ENCODE peak calls at places on chromosomes 6 and 20, in four cellular contexts. W, F, N and E are unnamed samples. For H3K27me3, the result is how much of the 10 kb centered on the place peaks cover.

GRCh38 chr20:39110819-39111136 is 148.6 kb downstream of the DHX35 start:
- DNase-seq in N (no peak), W (no peak), F (no peak), E (no peak)

GRCh38 chr6:143964667-143965066 is 43.4 kb downstream of the PLAGL1 start:
- DNase-seq in N (no peak), F (no peak), W (no peak), E (no peak)

GRCh38 chr20:24098886-24099285 is 110.3 kb upstream of the GGTLC1 start:
- DNase-seq in F (no peak), N (no peak), W (peak), E (peak)

GRCh38 chr20:33602826-33603590 is 59.1 kb upstream of the C20orf144 start:
- DNase-seq in W (no peak), F (no peak), N (peak), E (no peak)

GRCh38 chr6:118559659-118560058 is 11.6 kb downstream of the PLN start:
- DNase-seq in W (no peak), F (no peak), N (no peak), E (no peak)

GRCh38 chr6:15460110-15460727 is 202.6 kb downstream of the DTNBP1 start:
- DNase-seq in N (no peak), F (no peak), W (no peak), E (no peak)

GRCh38 chr6:148677594-148678476 is 69.0 kb upstream of the UST start:
- DNase-seq in N (no peak), W (no peak), F (no peak), E (no peak)

GRCh38 chr20:43751167-43752050 is 24.6 kb upstream of the GTSF1L start:
- DNase-seq in W (peak), F (no peak), N (peak), E (no peak)

GRCh38 chr6:34144581-34145160 is 1.2 kb downstream of the GRM4 start:
- DNase-seq in F (no peak), N (no peak), W (no peak), E (no peak)

GRCh38 chr6:160190974-160191373 is 67.6 kb downstream of the SLC22A2 start:
- DNase-seq in F (no peak), W (no peak), N (no peak), E (no peak)

GRCh38 chr20:58130574-58130973 is 97.9 kb downstream of the ANKRD60 start:
- DNase-seq in F (no peak), W (no peak), N (no peak), E (peak)

GRCh38 chr6:8556370-8557018 is 121.1 kb upstream of the SLC35B3 start:
- DNase-seq in N (peak), F (no peak), W (peak), E (no peak)

GRCh38 chr6:16761469-16762264 is 407 bp upstream of the ATXN1 start:
- DNase-seq in N (peak), W (peak), F (peak), E (peak)

GRCh38 chr6:38599261-38599660 is 40.5 kb downstream of the BTBD9 start:
- DNase-seq in W (no peak), F (no peak), N (no peak), E (no peak)

GRCh38 chr6:138550346-138550767 is 51.1 kb upstream of the NHSL1 start:
- DNase-seq in F (peak), N (no peak), W (peak), E (no peak)

GRCh38 chr6:36756761-36757160 is 59.1 kb downstream of the RAB44 start:
- DNase-seq in W (no peak), N (no peak), F (no peak), E (no peak)
- H3K4me3 ChIP-seq in W (no peak), N (no peak), F (no peak), E (no peak)

DNA sequence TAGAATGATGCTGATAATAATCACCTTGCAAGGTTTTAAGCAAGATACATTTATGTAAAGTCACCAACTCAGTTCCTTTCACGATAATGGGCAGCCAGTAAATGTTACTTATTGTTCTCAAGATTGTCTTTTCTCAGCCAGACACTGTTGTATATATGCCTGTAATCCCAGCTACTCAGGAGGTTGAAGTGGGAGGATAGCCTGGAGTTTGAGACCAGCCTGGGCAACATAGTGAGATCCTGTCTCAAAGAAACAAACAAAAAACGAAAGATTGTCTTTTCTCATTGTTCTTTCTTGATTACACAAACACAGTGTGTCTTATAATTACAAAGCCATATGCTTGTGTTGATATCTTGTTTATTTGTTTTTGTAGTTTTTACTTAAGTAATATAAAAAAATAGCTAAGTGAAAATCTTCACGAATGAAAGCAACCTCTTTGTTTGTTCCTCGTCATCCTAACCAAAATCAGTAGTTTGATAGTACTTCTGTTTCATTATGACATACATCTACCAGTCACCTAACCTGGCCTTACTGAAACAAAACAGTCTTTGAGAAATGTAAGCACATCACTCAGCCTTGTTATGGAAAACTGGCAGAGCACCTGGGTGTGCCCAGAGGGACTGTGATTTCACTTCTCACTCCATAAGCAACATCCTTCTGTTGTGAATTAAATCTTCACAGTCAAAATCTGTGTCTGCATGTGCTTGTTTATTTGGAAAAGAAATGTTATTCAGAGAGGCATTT is 436.2 kb upstream of the SOX4 start:
- DNase-seq in W (no peak), N (no peak), F (no peak), E (no peak)
- H3K27me3 ChIP-seq in W (under half), N (under half), F (under half), E (under half)

GRCh38 chr6:4880373-4880762 is 104.2 kb downstream of the CDYL start:
- DNase-seq in N (no peak), F (no peak), W (no peak), E (no peak)
- H3K4me3 ChIP-seq in N (no peak), F (no peak), W (no peak), E (no peak)

GRCh38 chr6:656460-657252 is at the start of gene HUS1B:
- DNase-seq in F (no peak), N (no peak), W (no peak), E (no peak)

GRCh38 chr6:652865-653264 is 4.0 kb downstream of the HUS1B start:
- DNase-seq in N (no peak), W (no peak), F (no peak), E (no peak)

GRCh38 chr6:650098-650497 is 6.8 kb downstream of the HUS1B start:
- DNase-seq in N (peak), F (no peak), W (no peak), E (no peak)

GRCh38 chr6:657743-658142 is 843 bp upstream of the HUS1B start:
- DNase-seq in N (no peak), W (no peak), F (no peak), E (no peak)

GRCh38 chr6:654136-654535 is 2.8 kb downstream of the HUS1B start:
- DNase-seq in W (no peak), F (no peak), N (peak), E (no peak)
- H3K27me3 ChIP-seq in W (under half), F (under half), N (under half), E (under half)

GRCh38 chr6:44275271-44275748 is 5.1 kb downstream of the TMEM151B start:
- DNase-seq in W (no peak), F (no peak), N (no peak), E (no peak)

GRCh38 chr6:44276667-44277640 is 6.7 kb downstream of the TMEM151B start:
- DNase-seq in W (no peak), F (no peak), N (no peak), E (no peak)

GRCh38 chr6:44278316-44278715 is 8.1 kb downstream of the TMEM151B start:
- DNase-seq in F (no peak), N (no peak), W (no peak), E (no peak)

GRCh38 chr6:44277763-44278162 is 7.5 kb downstream of the TMEM151B start:
- DNase-seq in N (no peak), F (no peak), W (no peak), E (no peak)

GRCh38 chr6:44275749-44276648 is 5.7 kb downstream of the TMEM151B start:
- DNase-seq in F (no peak), N (no peak), W (no peak), E (no peak)
- H3K4me3 ChIP-seq in F (peak), N (no peak), W (no peak), E (no peak)

GRCh38 chr6:106377061-106377540 is 16.6 kb downstream of the CRYBG1 start:
- DNase-seq in W (no peak), F (no peak), N (peak), E (peak)
- H3K27me3 ChIP-seq in W (under half), F (under half), N (under half), E (under half)

GRCh38 chr6:78909391-78909790 is 42.0 kb downstream of the IRAK1BP1 start:
- DNase-seq in W (no peak), N (no peak), F (no peak), E (no peak)

GRCh38 chr6:78908621-78909020 is 41.3 kb downstream of the IRAK1BP1 start:
- DNase-seq in N (no peak), W (no peak), F (no peak), E (no peak)

GRCh38 chr6:78916411-78916810 is 49.1 kb downstream of the IRAK1BP1 start:
- DNase-seq in W (no peak), F (no peak), N (no peak), E (no peak)

GRCh38 chr6:78910611-78911134 is 43.3 kb downstream of the IRAK1BP1 start:
- DNase-seq in F (peak), W (no peak), N (peak), E (no peak)

DNA sequence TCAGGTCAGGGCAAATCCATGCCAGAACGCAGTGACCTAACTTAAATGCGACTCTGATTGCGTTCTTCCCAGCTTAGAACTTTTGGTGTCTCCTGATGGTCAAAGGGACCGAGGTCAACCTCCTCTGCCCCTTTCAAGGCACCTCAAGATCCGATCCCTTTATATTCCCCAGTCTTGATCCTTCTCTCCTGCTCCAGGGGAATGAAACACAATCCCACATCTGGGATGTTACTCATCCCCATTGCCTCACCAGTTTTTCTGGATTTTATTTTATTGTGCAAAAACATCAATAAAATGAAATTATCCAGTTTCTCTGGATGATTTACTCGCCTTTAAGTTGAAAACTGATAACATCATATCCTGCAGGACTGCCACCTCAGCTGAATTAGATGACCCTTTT is 43.9 kb downstream of the IRAK1BP1 start:
- DNase-seq in F (no peak), N (no peak), W (no peak), E (no peak)
- H3K4me3 ChIP-seq in F (no peak), N (peak), W (no peak), E (no peak)